ENCODE peak calls at places on chromosomes 5 and 9, in nine cellular contexts. U, T, V, P, L, K, F, D and G are unnamed samples.

GRCh38 chr5:180611140-180611850 is 20.0 kb upstream of the SCGB3A1 start:
- DNase-seq in K (no peak), P (no peak), V (no peak), D (no peak), L (peak), T (no peak), U (no peak), F (no peak), G (no peak)

GRCh38 chr9:114124666-114125580 is 25.8 kb upstream of the KIF12 start:
- DNase-seq in V (no peak), L (no peak), T (no peak), K (no peak), U (no peak), P (no peak), D (no peak), F (no peak), G (no peak)

GRCh38 chr9:113624721-113625120 is 161.2 kb downstream of the RGS3 start:
- DNase-seq in F (no peak), P (no peak), T (no peak), K (no peak), U (no peak), L (no peak), V (peak), D (no peak), G (no peak)

GRCh38 chr5:24642022-24642421 is 2.8 kb downstream of the CDH10 start:
- DNase-seq in P (no peak), D (no peak), K (no peak), F (peak), U (no peak), T (no peak), L (peak), V (peak), G (no peak)

GRCh38 chr9:21591221-21592062 is 109.3 kb upstream of the IFNE start:
- DNase-seq in K (no peak), T (peak), D (peak), L (no peak), F (peak), U (no peak), P (peak), V (peak), G (no peak)

GRCh38 chr9:94928696-94929372 is 202.3 kb downstream of the AOPEP start:
- DNase-seq in P (no peak), T (no peak), V (peak), D (no peak), K (no peak), F (no peak), U (no peak), L (no peak), G (no peak)

GRCh38 chr5:145983461-145983860 is 47.1 kb downstream of the SH3RF2 start:
- DNase-seq in U (no peak), L (no peak), D (no peak), F (no peak), V (no peak), K (no peak), P (no peak), T (no peak), G (no peak)

GRCh38 chr9:113350937-113351336 is 1.6 kb downstream of the BSPRY start:
- DNase-seq in U (no peak), D (no peak), K (peak), T (no peak), V (no peak), L (peak), P (no peak), F (no peak), G (no peak)

GRCh38 chr5:75055727-75056144 is 3.4 kb upstream of the GCNT4 start:
- DNase-seq in U (no peak), F (no peak), L (no peak), V (peak), K (no peak), T (no peak), P (peak), D (no peak), G (no peak)

GRCh38 chr9:696332-697090 is 145.0 kb upstream of the DMRT1 start:
- DNase-seq in U (no peak), D (no peak), L (no peak), V (peak), P (peak), F (peak), T (no peak), K (no peak), G (no peak)

GRCh38 chr5:142122116-142122515 is 13.5 kb downstream of the NDFIP1 start:
- DNase-seq in U (no peak), K (no peak), F (no peak), V (peak), P (no peak), L (no peak), T (no peak), D (no peak), G (no peak)

GRCh38 chr9:98367923-98368322 is 112.5 kb upstream of the TBC1D2 start:
- DNase-seq in D (no peak), K (no peak), V (no peak), P (no peak), U (no peak), T (no peak), F (no peak), L (no peak), G (peak)

GRCh38 chr5:177111720-177112394 is 21.7 kb upstream of the NSD1 start:
- DNase-seq in L (peak), V (peak), K (peak), P (peak), T (no peak), U (peak), F (peak), D (no peak), G (no peak)

GRCh38 chr5:132053483-132053882 is 7.0 kb upstream of the IL3 start:
- DNase-seq in D (no peak), T (no peak), V (no peak), P (no peak), F (no peak), L (no peak), K (peak), U (no peak), G (peak)

GRCh38 chr5:146753618-146754123 is 124.9 kb downstream of the PPP2R2B start:
- DNase-seq in U (no peak), D (no peak), K (no peak), F (no peak), V (no peak), T (no peak), P (no peak), L (no peak), G (no peak)

GRCh38 chr5:64347308-64347707 is 158.5 kb upstream of the RGS7BP start:
- DNase-seq in T (no peak), D (no peak), F (no peak), U (no peak), V (no peak), P (peak), K (no peak), L (peak), G (no peak)

GRCh38 chr5:113020461-113021273 is 44.1 kb downstream of the DCP2 start:
- DNase-seq in D (no peak), P (peak), L (no peak), U (peak), K (no peak), T (no peak), F (peak), V (peak), G (no peak)

GRCh38 chr9:100160021-100160420 is 61.0 kb downstream of the INVS start:
- DNase-seq in F (no peak), L (no peak), D (no peak), P (no peak), V (no peak), K (no peak), U (no peak), T (no peak), G (no peak)

GRCh38 chr5:171945066-171945465 is 61.4 kb downstream of the FBXW11 start:
- DNase-seq in D (no peak), T (no peak), V (peak), F (peak), L (no peak), U (no peak), P (peak), K (no peak), G (no peak)

GRCh38 chr9:94772654-94773303 is 46.3 kb downstream of the AOPEP start:
- DNase-seq in U (no peak), F (peak), L (no peak), T (no peak), K (no peak), P (peak), V (peak), D (peak), G (no peak)

GRCh38 chr5:58773744-58774441 is 191.0 kb downstream of the RAB3C start:
- DNase-seq in L (no peak), U (no peak), V (no peak), F (no peak), T (no peak), K (no peak), P (no peak), D (no peak), G (no peak)

GRCh38 chr5:128498844-128499455 is 39.1 kb downstream of the FBN2 start:
- DNase-seq in K (no peak), T (no peak), D (peak), U (no peak), P (peak), L (peak), V (peak), F (peak), G (no peak)
- TF ChIP-seq CTCF in K (no peak), T (no peak), D (peak), U (no peak), P (peak), L (peak), V (peak), F (peak), G (peak)

GRCh38 chr5:66830636-66831035 is 234.4 kb downstream of the MAST4 start:
- DNase-seq in K (no peak), T (no peak), P (peak), U (no peak), D (no peak), F (no peak), L (no peak), V (no peak), G (no peak)
- TF ChIP-seq CTCF in K (no peak), T (no peak), P (peak), U (no peak), D (no peak), F (no peak), L (no peak), V (no peak), G (no peak)

GRCh38 chr5:151284392-151284967 is 19.1 kb downstream of the SLC36A3 start:
- DNase-seq in U (no peak), P (no peak), L (peak), T (no peak), D (no peak), F (no peak), K (no peak), V (no peak), G (peak)
- TF ChIP-seq CTCF in U (no peak), P (no peak), L (peak), T (no peak), D (peak), F (no peak), K (peak), V (peak), G (peak)

GRCh38 chr5:73154607-73155006 is 18.4 kb upstream of the TMEM174 start:
- DNase-seq in V (no peak), L (no peak), U (no peak), D (no peak), K (no peak), P (no peak), T (no peak), F (no peak), G (no peak)
- TF ChIP-seq CTCF in V (no peak), L (no peak), U (no peak), D (no peak), K (no peak), P (no peak), T (no peak), F (no peak), G (no peak)

GRCh38 chr5:130436430-130436829 is 532.2 kb downstream of the CHSY3 start:
- DNase-seq in T (no peak), F (no peak), U (no peak), L (no peak), P (no peak), D (no peak), K (no peak), V (no peak), G (no peak)
- TF ChIP-seq CTCF in T (no peak), F (no peak), U (no peak), L (no peak), P (no peak), D (no peak), K (no peak), V (no peak), G (no peak)

GRCh38 chr5:78533356-78533755 is 115.2 kb downstream of the LHFPL2 start:
- DNase-seq in U (no peak), P (peak), D (no peak), F (no peak), L (peak), T (no peak), V (peak), K (no peak), G (no peak)
- TF ChIP-seq CTCF in U (no peak), P (peak), D (no peak), F (no peak), L (peak), T (no peak), V (peak), K (no peak), G (peak)

GRCh38 chr5:96753848-96754247 is 53.9 kb downstream of the ERAP1 start:
- DNase-seq in T (no peak), P (no peak), U (no peak), K (no peak), L (no peak), V (no peak), D (no peak), F (no peak), G (no peak)
- TF ChIP-seq CTCF in T (no peak), P (no peak), U (no peak), K (no peak), L (no peak), V (no peak), D (no peak), F (no peak), G (no peak)